ENCODE peak calls at places on chromosomes 4 and X, in four cellular contexts. G, F, P and R are unnamed samples.

GRCh38 chrX:42290608-42291007 is 367.3 kb upstream of the CASK start:
- DNase-seq in G (peak; percentile 11), P (no peak), F (peak; percentile 31), R (no peak)

GRCh38 chrX:110000854-110001701 is 1.8 kb upstream of the TMEM164 start:
- DNase-seq in G (no peak), P (no peak), F (no peak), R (no peak)

GRCh38 chrX:78839711-78840110 is 92.2 kb downstream of the LPAR4 start:
- DNase-seq in F (peak; percentile 43), P (no peak), G (no peak), R (no peak)

GRCh38 chr4:24015782-24016181 is 125.9 kb upstream of the PPARGC1A start:
- DNase-seq in G (no peak), P (no peak), F (no peak), R (no peak)

GRCh38 chrX:17405225-17405969 is 30.4 kb downstream of the NHS start:
- DNase-seq in P (no peak), G (no peak), F (peak; percentile 68), R (no peak)

GRCh38 chrX:2404816-2405215 is 96.0 kb downstream of the DHRSX start:
- DNase-seq in F (peak; percentile 31), P (no peak), G (no peak), R (no peak)

GRCh38 chr4:98627883-98628282 is 30.5 kb downstream of the TSPAN5 start:
- DNase-seq in F (peak; percentile 23), P (no peak), G (no peak), R (no peak)

GRCh38 chr4:92599044-92599443 is 295.3 kb downstream of the GRID2 start:
- DNase-seq in F (peak; percentile 87), P (no peak), G (no peak), R (no peak)

GRCh38 chr4:146952896-146953295 is 7.2 kb upstream of the TTC29 start:
- DNase-seq in G (no peak), P (no peak), F (no peak), R (no peak)

GRCh38 chr4:17332483-17332882 is 179.4 kb downstream of the QDPR start:
- DNase-seq in F (no peak), P (no peak), G (no peak), R (no peak)

GRCh38 chrX:119127643-119128042 is at the start of gene KIAA1210:
- DNase-seq in F (no peak), G (no peak), P (no peak), R (no peak)

GRCh38 chr4:1058198-1058996 is 47.0 kb downstream of the FGFRL1 start:
- DNase-seq in P (no peak), F (no peak), G (no peak), R (no peak)

GRCh38 chrX:81168391-81168790 is 33.3 kb downstream of the HMGN5 start:
- DNase-seq in P (no peak), G (no peak), F (no peak), R (no peak)

GRCh38 chr4:109649872-109650271 is 53.4 kb downstream of the CASP6 start:
- DNase-seq in P (no peak), G (no peak), F (no peak), R (no peak)

GRCh38 chrX:13966071-13966850 is 63.4 kb downstream of the GEMIN8 start:
- DNase-seq in F (no peak), G (no peak), P (no peak), R (no peak)

GRCh38 chr4:110510955-110511544 is 35.1 kb downstream of the ENPEP start:
- DNase-seq in F (peak; percentile 68), P (no peak), G (peak; percentile 68), R (no peak)

GRCh38 chr4:163544407-163545038 is 50.0 kb downstream of the TMA16 start:
- DNase-seq in F (peak; percentile 63), G (peak; percentile 83), P (peak; percentile 64), R (peak; percentile 68)

GRCh38 chr4:137558951-137559350 is 26.7 kb upstream of the PCDH18 start:
- DNase-seq in F (peak; percentile 2), G (peak; percentile 25), P (no peak), R (no peak)

GRCh38 chr4:164955107-164955805 is 22.2 kb downstream of the TRIM61 start:
- DNase-seq in G (no peak), P (no peak), F (no peak), R (no peak)

GRCh38 chr4:164956766-164957643 is 20.5 kb downstream of the TRIM61 start:
- DNase-seq in F (peak; percentile 90), P (peak; percentile 80), G (peak; percentile 72), R (peak; percentile 61)

DNA sequence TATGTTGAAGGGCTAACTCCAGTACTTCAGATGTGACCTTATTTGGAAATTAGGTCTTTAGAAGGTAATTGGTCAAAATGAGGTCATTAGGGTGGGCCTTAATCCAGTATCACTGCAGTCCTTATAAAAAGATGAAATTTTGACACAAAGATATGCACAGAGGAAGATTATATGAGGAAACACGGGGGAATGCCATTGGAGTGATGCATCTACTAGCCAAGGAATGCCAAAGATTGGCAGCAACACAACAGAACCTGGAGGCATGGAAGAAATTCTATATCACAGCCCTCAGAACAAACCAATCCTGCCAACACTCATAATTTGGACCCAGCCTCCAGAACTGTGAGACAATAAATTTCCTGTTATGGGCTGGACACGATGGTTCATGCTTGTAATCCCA is 17.6 kb downstream of the TRIM61 start:
- DNase-seq in P (no peak), F (peak; percentile 95), G (no peak), R (no peak)
- TF ChIP-seq CTCF in P (no peak), F (no peak), G (no peak), R (no peak)

GRCh38 chr4:3209551-3210325 is 39.2 kb upstream of the MSANTD1 start:
- DNase-seq in F (no peak), P (no peak), G (no peak), R (no peak)

GRCh38 chr4:3206439-3207100 is 42.4 kb upstream of the MSANTD1 start:
- DNase-seq in P (no peak), F (no peak), G (no peak), R (no peak)

GRCh38 chr4:3205995-3206394 is 43.0 kb upstream of the MSANTD1 start:
- DNase-seq in F (no peak), G (peak; percentile 54), P (no peak), R (no peak)

GRCh38 chr4:3208826-3209225 is 40.1 kb upstream of the MSANTD1 start:
- DNase-seq in G (no peak), F (no peak), P (no peak), R (no peak)

DNA sequence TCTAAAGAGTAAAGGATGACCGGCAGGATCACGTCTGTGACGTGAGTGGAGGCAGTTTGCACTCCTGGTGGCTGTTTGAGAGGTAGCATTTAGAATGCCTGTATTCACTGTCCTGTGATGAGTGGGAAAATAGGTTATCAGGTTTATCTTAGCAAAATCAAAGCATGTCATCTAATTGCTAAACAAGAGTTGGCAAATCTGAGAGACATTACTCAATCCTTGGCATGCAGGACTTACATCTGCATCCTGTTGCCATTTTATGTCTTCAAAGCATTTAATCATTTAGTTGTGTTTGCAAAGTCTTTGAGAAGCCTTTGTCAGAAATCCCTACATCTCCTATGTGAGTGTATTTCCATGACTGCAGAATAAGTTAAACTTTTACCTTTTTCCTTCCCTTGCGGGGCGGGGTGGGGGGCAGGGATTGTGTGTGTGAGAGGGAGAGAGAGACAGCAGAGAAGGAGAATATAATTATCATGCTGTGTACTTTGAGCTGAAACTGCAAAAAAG is 41.4 kb upstream of the MSANTD1 start:
- DNase-seq in F (peak; percentile 32), P (no peak), G (no peak), R (no peak)
- TF ChIP-seq CTCF in F (no peak), P (no peak), G (no peak), R (peak; percentile 18)

DNA sequence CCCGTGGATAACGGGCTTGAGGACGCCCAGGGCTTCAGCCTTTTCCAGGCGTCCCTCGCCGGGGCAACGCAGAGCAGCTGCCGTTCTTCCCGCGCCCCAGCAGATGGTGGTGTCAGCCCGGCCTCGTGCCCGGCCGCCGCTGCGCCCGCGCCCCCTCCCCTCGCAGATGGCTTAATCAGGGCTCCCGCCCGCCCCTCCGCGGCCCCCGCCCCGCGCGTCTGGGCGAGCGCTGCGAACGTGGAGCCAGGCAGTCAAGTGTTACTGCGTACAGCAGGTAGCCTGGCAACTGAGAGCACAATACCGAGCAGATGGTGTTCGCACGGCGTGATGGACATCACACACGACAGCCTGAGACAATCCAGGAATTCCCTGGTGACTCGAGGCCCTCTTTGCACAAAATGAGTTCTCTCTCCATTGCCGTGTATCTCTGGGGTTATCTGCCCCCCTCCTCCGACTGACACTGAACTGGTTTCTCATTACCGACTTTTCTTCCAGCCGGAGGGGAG is 69.3 kb downstream of the MGST2 start:
- DNase-seq in P (peak; percentile 89), G (peak; percentile 95), F (peak; percentile 35), R (peak; percentile 89)
- TF ChIP-seq CTCF in P (peak; percentile 50), G (peak; percentile 81), F (peak; percentile 52), R (peak; percentile 92)

GRCh38 chr4:117560329-117560728 is 474.0 kb upstream of the NDST3 start:
- DNase-seq in G (no peak), F (peak; percentile 45), P (no peak), R (no peak)
- TF ChIP-seq CTCF in G (no peak), F (peak; percentile 18), P (no peak), R (no peak)

GRCh38 chrX:27918799-27919198 is 62.5 kb downstream of the DCAF8L1 start:
- DNase-seq in G (peak; percentile 11), F (peak; percentile 41), P (peak; percentile 9), R (no peak)
- TF ChIP-seq CTCF in G (peak; percentile 45), F (peak; percentile 22), P (no peak), R (peak; percentile 45)

GRCh38 chrX:111719426-111720210 is 38.6 kb downstream of the ALG13 start:
- DNase-seq in F (peak; percentile 3), G (no peak), P (no peak), R (no peak)
- TF ChIP-seq CTCF in F (peak; percentile 39), G (peak; percentile 58), P (no peak), R (peak; percentile 61)

DNA sequence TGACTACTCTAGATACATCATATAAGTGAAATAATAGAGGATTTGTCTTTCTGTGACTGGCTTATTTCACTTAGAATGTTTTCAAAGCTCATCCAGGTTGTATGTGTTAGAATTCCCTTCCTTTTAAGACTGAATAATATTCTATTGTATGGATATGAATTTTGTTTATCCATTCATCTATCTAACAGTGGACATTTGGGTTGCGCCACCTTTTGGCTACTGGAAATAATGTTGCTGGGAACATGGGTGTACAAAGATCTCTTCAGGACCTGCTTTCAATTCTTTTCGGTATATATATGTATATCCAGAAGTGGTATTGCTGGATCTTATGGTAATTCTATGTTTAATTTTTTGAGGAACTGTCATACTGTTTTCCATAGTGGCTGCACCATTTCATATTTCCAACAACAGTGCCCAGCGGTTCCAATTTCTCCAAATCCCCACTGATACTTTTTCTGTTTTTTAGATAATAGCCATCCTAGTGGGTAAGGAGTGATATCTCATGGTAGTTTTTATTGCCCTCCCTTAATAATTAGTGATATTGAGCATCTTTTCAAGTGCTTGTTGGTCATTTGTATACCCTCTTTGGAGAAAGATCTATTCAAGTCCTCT is 3.4 kb upstream of the SCD5 start:
- DNase-seq in G (no peak), F (peak; percentile 76), P (no peak), R (no peak)
- TF ChIP-seq CTCF in G (peak; percentile 48), F (peak; percentile 33), P (no peak), R (peak; percentile 51)